ENCODE peak calls at places on chromosomes 2 and 18, in ten cellular contexts. One of them, this sample, is unnamed. For H3K4me1 and H3K27me3, the result is how much of the 10 kb centered on the place peaks cover.

GRCh38 chr2:149160701-149161217 is 122.3 kb downstream of the LYPD6B start:
- DNase-seq in body of pancreas: no peak
- DNase-seq in fibroblast of lung: no peak
- DNase-seq in mammary epithelial cell: no peak
- DNase-seq in neural progenitor cell: peak
- DNase-seq in heart right ventricle: no peak
- DNase-seq in right lobe of liver: no peak
- DNase-seq in right atrium auricular region: no peak
- DNase-seq in ovary: no peak
- DNase-seq in Peyer's patch: no peak
- DNase-seq in this sample: no peak

GRCh38 chr18:26227051-26227672 is 917 bp downstream of the TAF4B start:
- DNase-seq in ovary: peak
- DNase-seq in right lobe of liver: no peak
- DNase-seq in Peyer's patch: no peak
- DNase-seq in mammary epithelial cell: no peak
- DNase-seq in right atrium auricular region: no peak
- DNase-seq in fibroblast of lung: peak
- DNase-seq in neural progenitor cell: peak
- DNase-seq in body of pancreas: peak
- DNase-seq in heart right ventricle: peak
- DNase-seq in this sample: no peak

GRCh38 chr2:52264488-52264887 is 1232.6 kb upstream of the NRXN1 start:
- DNase-seq in Peyer's patch: no peak
- DNase-seq in ovary: no peak
- DNase-seq in right atrium auricular region: no peak
- DNase-seq in mammary epithelial cell: no peak
- DNase-seq in heart right ventricle: no peak
- DNase-seq in fibroblast of lung: no peak
- DNase-seq in body of pancreas: no peak
- DNase-seq in neural progenitor cell: peak
- DNase-seq in right lobe of liver: no peak
- DNase-seq in this sample: no peak

GRCh38 chr2:27179344-27180000 is 30.7 kb downstream of the TCF23 start:
- DNase-seq in neural progenitor cell: no peak
- DNase-seq in fibroblast of lung: no peak
- DNase-seq in mammary epithelial cell: no peak
- DNase-seq in body of pancreas: no peak
- DNase-seq in right atrium auricular region: no peak
- DNase-seq in right lobe of liver: no peak
- DNase-seq in Peyer's patch: no peak
- DNase-seq in heart right ventricle: no peak
- DNase-seq in ovary: no peak
- DNase-seq in this sample: no peak

GRCh38 chr2:233419626-233420431 is 65.5 kb downstream of the DGKD start:
- DNase-seq in Peyer's patch: no peak
- DNase-seq in right atrium auricular region: peak
- DNase-seq in right lobe of liver: no peak
- DNase-seq in heart right ventricle: no peak
- DNase-seq in ovary: no peak
- DNase-seq in mammary epithelial cell: peak
- DNase-seq in neural progenitor cell: peak
- DNase-seq in body of pancreas: no peak
- DNase-seq in fibroblast of lung: peak
- DNase-seq in this sample: no peak

GRCh38 chr2:222295368-222296041 is 3.3 kb downstream of the PAX3 start:
- DNase-seq in mammary epithelial cell: no peak
- DNase-seq in heart right ventricle: no peak
- DNase-seq in right atrium auricular region: no peak
- DNase-seq in body of pancreas: no peak
- DNase-seq in Peyer's patch: no peak
- DNase-seq in ovary: no peak
- DNase-seq in right lobe of liver: peak
- DNase-seq in neural progenitor cell: peak
- DNase-seq in fibroblast of lung: peak
- DNase-seq in this sample: no peak

GRCh38 chr2:178241852-178242551 is 47.7 kb downstream of the OSBPL6 start:
- DNase-seq in neural progenitor cell: no peak
- DNase-seq in fibroblast of lung: peak
- DNase-seq in right atrium auricular region: peak
- DNase-seq in Peyer's patch: no peak
- DNase-seq in mammary epithelial cell: peak
- DNase-seq in heart right ventricle: peak
- DNase-seq in right lobe of liver: no peak
- DNase-seq in ovary: peak
- DNase-seq in body of pancreas: peak
- DNase-seq in this sample: no peak

GRCh38 chr2:230650585-230651137 is 62.0 kb upstream of the CAB39 start:
- DNase-seq in body of pancreas: no peak
- DNase-seq in ovary: no peak
- DNase-seq in heart right ventricle: no peak
- DNase-seq in Peyer's patch: no peak
- DNase-seq in fibroblast of lung: no peak
- DNase-seq in right lobe of liver: no peak
- DNase-seq in right atrium auricular region: no peak
- DNase-seq in neural progenitor cell: peak
- DNase-seq in mammary epithelial cell: no peak
- DNase-seq in this sample: peak

GRCh38 chr2:63755980-63756379 is 85.7 kb upstream of the UGP2 start:
- DNase-seq in fibroblast of lung: peak
- DNase-seq in Peyer's patch: no peak
- DNase-seq in neural progenitor cell: no peak
- DNase-seq in ovary: no peak
- DNase-seq in mammary epithelial cell: peak
- DNase-seq in right atrium auricular region: no peak
- DNase-seq in right lobe of liver: no peak
- DNase-seq in heart right ventricle: no peak
- DNase-seq in body of pancreas: no peak
- DNase-seq in this sample: no peak

GRCh38 chr2:230891108-230891507 is 26.4 kb downstream of the ITM2C start:
- DNase-seq in right atrium auricular region: no peak
- DNase-seq in ovary: no peak
- DNase-seq in body of pancreas: no peak
- DNase-seq in right lobe of liver: peak
- DNase-seq in fibroblast of lung: no peak
- DNase-seq in heart right ventricle: no peak
- DNase-seq in mammary epithelial cell: no peak
- DNase-seq in neural progenitor cell: no peak
- DNase-seq in Peyer's patch: peak
- DNase-seq in this sample: peak

GRCh38 chr2:37457401-37457901 is 113.0 kb downstream of the QPCT start:
- DNase-seq in heart right ventricle: no peak
- DNase-seq in right atrium auricular region: no peak
- DNase-seq in body of pancreas: no peak
- DNase-seq in fibroblast of lung: peak
- DNase-seq in Peyer's patch: no peak
- DNase-seq in right lobe of liver: no peak
- DNase-seq in mammary epithelial cell: no peak
- DNase-seq in ovary: no peak
- DNase-seq in neural progenitor cell: no peak
- DNase-seq in this sample: no peak

GRCh38 chr2:201263774-201264173 is 3.4 kb downstream of the CASP8 start:
- DNase-seq in right atrium auricular region: no peak
- DNase-seq in right lobe of liver: no peak
- DNase-seq in neural progenitor cell: no peak
- DNase-seq in ovary: no peak
- DNase-seq in Peyer's patch: no peak
- DNase-seq in mammary epithelial cell: no peak
- DNase-seq in fibroblast of lung: no peak
- DNase-seq in body of pancreas: no peak
- DNase-seq in heart right ventricle: no peak
- DNase-seq in this sample: no peak

DNA sequence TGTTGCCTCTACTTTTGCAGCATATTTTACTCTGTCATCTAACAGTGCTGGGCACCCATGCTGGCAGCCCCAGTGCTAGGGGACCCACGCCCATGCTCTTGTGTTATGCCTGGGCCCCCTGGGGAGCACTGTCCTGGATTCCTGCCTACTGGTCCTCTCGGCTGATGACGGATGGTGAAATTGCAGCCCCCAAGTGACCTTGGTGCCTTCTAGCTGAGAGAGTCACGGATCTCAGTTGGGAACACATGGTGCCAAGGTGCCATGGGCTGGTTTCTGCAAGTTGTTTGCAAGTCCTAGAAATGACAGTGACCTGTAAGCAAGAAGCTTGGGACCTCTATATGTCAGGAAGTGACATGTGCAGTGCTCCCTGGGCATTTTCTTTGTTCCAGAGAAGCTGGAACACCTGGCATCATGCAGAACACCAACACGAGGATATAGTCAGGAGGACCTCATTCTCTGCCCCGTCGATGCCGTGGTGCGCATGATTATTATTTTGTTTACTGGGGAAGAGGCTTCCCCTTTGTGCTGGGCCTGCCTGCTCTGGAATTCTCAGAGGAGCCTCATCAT is 187.6 kb downstream of the LDLRAD4 start:
- DNase-seq in ovary: no peak
- DNase-seq in heart right ventricle: no peak
- DNase-seq in Peyer's patch: no peak
- DNase-seq in body of pancreas: no peak
- DNase-seq in fibroblast of lung: no peak
- DNase-seq in right atrium auricular region: no peak
- DNase-seq in neural progenitor cell: no peak
- DNase-seq in right lobe of liver: no peak
- DNase-seq in mammary epithelial cell: no peak
- DNase-seq in this sample: no peak
- TF ChIP-seq CTCF in ovary: no peak
- TF ChIP-seq CTCF in heart right ventricle: no peak
- TF ChIP-seq CTCF in Peyer's patch: no peak
- TF ChIP-seq CTCF in body of pancreas: no peak
- TF ChIP-seq CTCF in fibroblast of lung: no peak
- TF ChIP-seq CTCF in right atrium auricular region: no peak
- TF ChIP-seq CTCF in neural progenitor cell: no peak
- TF ChIP-seq CTCF in right lobe of liver: no peak
- TF ChIP-seq CTCF in mammary epithelial cell: no peak
- TF ChIP-seq CTCF in this sample: no peak

DNA sequence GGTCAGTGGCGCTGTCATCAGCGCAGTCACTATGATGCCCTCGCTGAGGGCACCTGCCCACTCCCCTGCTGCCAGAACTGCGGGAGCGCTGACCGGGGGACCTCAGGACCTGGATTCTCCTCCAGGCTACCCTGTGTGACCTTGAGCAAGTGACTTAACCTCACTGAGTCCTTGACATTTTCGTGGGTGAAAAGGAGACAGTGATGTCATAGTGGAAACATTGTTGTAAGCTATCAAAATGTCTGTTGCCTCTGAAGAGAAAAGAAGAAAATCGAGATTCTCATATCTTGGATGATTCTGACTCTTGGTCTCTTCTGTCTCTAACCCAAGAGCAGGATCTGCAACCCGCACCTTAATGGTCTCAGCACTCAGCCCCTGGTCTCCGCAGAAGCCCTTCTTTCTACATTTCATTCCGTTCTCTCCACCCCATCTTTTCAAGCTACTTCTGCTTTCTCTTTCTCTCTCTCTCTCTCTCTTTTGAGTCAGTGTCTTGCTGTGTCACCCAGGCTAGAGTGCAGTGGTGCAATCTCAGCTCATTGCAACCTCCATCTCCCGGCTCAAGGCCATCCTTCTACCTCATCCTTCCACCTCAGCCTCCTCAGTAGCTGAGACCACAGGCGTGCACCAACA is 987 bp upstream of the TUBA4A start:
- DNase-seq in fibroblast of lung: no peak
- DNase-seq in right lobe of liver: no peak
- DNase-seq in heart right ventricle: no peak
- DNase-seq in neural progenitor cell: no peak
- DNase-seq in Peyer's patch: no peak
- DNase-seq in body of pancreas: no peak
- DNase-seq in right atrium auricular region: peak
- DNase-seq in ovary: no peak
- DNase-seq in mammary epithelial cell: no peak
- DNase-seq in this sample: no peak
- H3K4me1 ChIP-seq in fibroblast of lung: under half
- H3K4me1 ChIP-seq in right lobe of liver: under half
- H3K4me1 ChIP-seq in heart right ventricle: under half
- H3K4me1 ChIP-seq in neural progenitor cell: under half
- H3K4me1 ChIP-seq in Peyer's patch: under half
- H3K4me1 ChIP-seq in body of pancreas: under half
- H3K4me1 ChIP-seq in right atrium auricular region: under half
- H3K4me1 ChIP-seq in ovary: under half
- H3K4me1 ChIP-seq in mammary epithelial cell: under half
- H3K4me1 ChIP-seq in this sample: under half

GRCh38 chr18:8505036-8505435 is 104.2 kb upstream of the RAB12 start:
- DNase-seq in right atrium auricular region: peak
- DNase-seq in mammary epithelial cell: no peak
- DNase-seq in Peyer's patch: no peak
- DNase-seq in right lobe of liver: no peak
- DNase-seq in ovary: no peak
- DNase-seq in fibroblast of lung: no peak
- DNase-seq in body of pancreas: no peak
- DNase-seq in heart right ventricle: no peak
- DNase-seq in neural progenitor cell: no peak
- DNase-seq in this sample: no peak
- H3K27me3 ChIP-seq in right atrium auricular region: under half
- H3K27me3 ChIP-seq in mammary epithelial cell: under half
- H3K27me3 ChIP-seq in Peyer's patch: under half
- H3K27me3 ChIP-seq in right lobe of liver: under half
- H3K27me3 ChIP-seq in ovary: under half
- H3K27me3 ChIP-seq in fibroblast of lung: under half
- H3K27me3 ChIP-seq in body of pancreas: under half
- H3K27me3 ChIP-seq in heart right ventricle: under half
- H3K27me3 ChIP-seq in neural progenitor cell: under half
- H3K27me3 ChIP-seq in this sample: under half

GRCh38 chr2:126480033-126480432 is 175.9 kb upstream of the GYPC start:
- DNase-seq in Peyer's patch: no peak
- DNase-seq in neural progenitor cell: no peak
- DNase-seq in mammary epithelial cell: no peak
- DNase-seq in fibroblast of lung: no peak
- DNase-seq in right lobe of liver: no peak
- DNase-seq in ovary: no peak
- DNase-seq in right atrium auricular region: no peak
- DNase-seq in body of pancreas: no peak
- DNase-seq in heart right ventricle: no peak
- DNase-seq in this sample: no peak

DNA sequence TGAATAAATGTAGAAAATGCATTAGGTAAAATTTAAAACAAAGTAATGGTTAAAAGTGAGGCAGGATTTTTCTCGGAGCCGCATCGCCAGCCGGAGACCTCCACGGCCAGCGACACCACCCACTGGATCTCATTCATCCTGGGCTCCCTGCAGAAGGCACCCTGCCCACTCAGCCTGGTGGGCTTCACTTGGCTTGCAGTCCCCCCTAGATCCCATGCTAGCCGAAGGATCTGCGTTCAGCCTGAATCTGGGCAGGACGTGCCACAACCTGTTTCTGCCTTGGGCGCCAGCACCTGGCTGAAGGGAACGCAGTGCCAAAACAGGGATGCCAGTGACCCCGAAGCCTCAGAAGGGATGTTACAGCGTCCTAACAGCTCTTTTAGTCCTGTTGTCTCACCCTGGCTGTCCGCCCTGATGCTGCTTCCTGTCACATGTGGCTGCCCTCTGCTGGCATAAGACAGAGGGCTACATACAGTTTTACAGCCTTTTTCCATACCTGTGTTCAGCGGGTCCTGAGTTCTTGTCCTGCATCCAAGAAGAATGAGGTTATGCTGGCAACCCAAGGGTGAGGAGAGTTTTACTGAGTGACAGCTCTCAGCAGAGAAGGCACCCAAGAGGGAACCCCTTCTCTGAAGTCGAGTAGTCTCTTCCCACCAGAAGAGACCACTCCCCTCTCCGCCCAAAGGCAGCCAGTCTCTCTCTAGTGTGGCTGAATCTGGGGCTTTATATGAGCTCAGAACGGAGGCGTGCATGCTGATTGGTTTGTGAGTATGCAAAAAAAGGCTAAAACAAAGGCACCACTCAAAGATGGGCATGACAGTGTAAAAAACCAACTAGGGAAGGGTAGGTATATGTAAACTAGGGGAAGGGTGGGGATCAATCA is 173.1 kb upstream of the GYPC start:
- DNase-seq in fibroblast of lung: no peak
- DNase-seq in neural progenitor cell: peak
- DNase-seq in right atrium auricular region: peak
- DNase-seq in ovary: no peak
- DNase-seq in heart right ventricle: no peak
- DNase-seq in Peyer's patch: no peak
- DNase-seq in mammary epithelial cell: no peak
- DNase-seq in right lobe of liver: no peak
- DNase-seq in body of pancreas: no peak
- DNase-seq in this sample: no peak
- TF ChIP-seq CTCF in fibroblast of lung: no peak
- TF ChIP-seq CTCF in neural progenitor cell: peak
- TF ChIP-seq CTCF in right atrium auricular region: no peak
- TF ChIP-seq CTCF in ovary: no peak
- TF ChIP-seq CTCF in heart right ventricle: no peak
- TF ChIP-seq CTCF in Peyer's patch: peak
- TF ChIP-seq CTCF in mammary epithelial cell: no peak
- TF ChIP-seq CTCF in right lobe of liver: peak
- TF ChIP-seq CTCF in body of pancreas: no peak
- TF ChIP-seq CTCF in this sample: no peak